ENCODE peak calls at places on chromosome 20, in five cellular contexts. Z is GM23338, Q is MG63, T is left lung, H is IMR-90. A is an unnamed sample.
A peak's percentile ranks its signal among the peaks of the same experiment; 100 is the strongest.

GRCh38 chr20:35598899-35599775 is 16.5 kb upstream of the SPAG4 start:
- DNase-seq in Z (no peak), T (peak; percentile 56), Q (no peak), H (no peak), A (no peak)

GRCh38 chr20:43193443-43193842 is 3.7 kb upstream of the PTPRT start:
- DNase-seq in Z (no peak), H (no peak), Q (no peak), T (no peak), A (no peak)

GRCh38 chr20:15703171-15703911 is 869.9 kb downstream of the KIF16B start:
- DNase-seq in Z (no peak), Q (peak; percentile 40), H (peak; percentile 87), T (no peak), A (peak; percentile 89)

GRCh38 chr20:10536531-10536930 is 101.4 kb downstream of the SLX4IP start:
- DNase-seq in T (no peak), H (peak; percentile 68), Q (no peak), Z (peak; percentile 77), A (no peak)

GRCh38 chr20:9977629-9978028 is 57.2 kb upstream of the ANKEF1 start:
- DNase-seq in Z (no peak), T (no peak), Q (no peak), H (no peak), A (no peak)

GRCh38 chr20:54025166-54025835 is 45.1 kb downstream of the BCAS1 start:
- DNase-seq in Z (peak; percentile 11), Q (peak; percentile 28), H (no peak), T (no peak), A (no peak)

GRCh38 chr20:13099676-13100075 is 90.9 kb downstream of the SPTLC3 start:
- DNase-seq in H (peak; percentile 1), Q (no peak), T (no peak), Z (no peak), A (no peak)

GRCh38 chr20:11091496-11091895 is 417.7 kb upstream of the JAG1 start:
- DNase-seq in Z (no peak), T (no peak), H (no peak), Q (no peak), A (no peak)

GRCh38 chr20:56373942-56374341 is 15.2 kb downstream of the FAM210B start:
- DNase-seq in H (peak; percentile 98), Z (no peak), Q (peak; percentile 25), T (no peak), A (peak; percentile 91)

GRCh38 chr20:60410865-60411264 is 452.6 kb downstream of the CDH26 start:
- DNase-seq in Z (no peak), H (no peak), T (no peak), Q (no peak), A (no peak)

GRCh38 chr20:38136421-38137245 is 28.4 kb downstream of the TGM2 start:
- DNase-seq in Z (no peak), H (no peak), T (peak; percentile 25), Q (no peak), A (no peak)

GRCh38 chr20:1491281-1491840 is at the start of gene SIRPB2:
- DNase-seq in Z (no peak), T (peak; percentile 73), H (no peak), Q (no peak), A (no peak)

GRCh38 chr20:39851459-39851858 is 837.6 kb downstream of the MAFB start:
- DNase-seq in H (peak; percentile 85), Z (no peak), Q (peak; percentile 18), T (no peak), A (peak; percentile 22)

GRCh38 chr20:57093766-57094165 is 172.7 kb downstream of the BMP7 start:
- DNase-seq in T (no peak), H (no peak), Q (no peak), Z (no peak), A (no peak)

GRCh38 chr20:47720636-47721427 is 64.4 kb downstream of the SULF2 start:
- DNase-seq in T (no peak), Z (no peak), H (peak; percentile 12), Q (peak; percentile 65), A (no peak)

GRCh38 chr20:33568378-33569289 is 78.7 kb downstream of the CBFA2T2 start:
- DNase-seq in H (no peak), Z (peak; percentile 97), T (no peak), Q (no peak), A (no peak)

GRCh38 chr20:34388000-34388399 is 24.9 kb downstream of the ITCH start:
- DNase-seq in T (no peak), Q (no peak), Z (no peak), H (no peak), A (no peak)

GRCh38 chr20:57223648-57224489 is 42.6 kb downstream of the BMP7 start:
- DNase-seq in T (no peak), Z (no peak), H (no peak), Q (peak; percentile 96), A (no peak)

GRCh38 chr20:56465997-56466396 is 2.4 kb upstream of the RTF2 start:
- DNase-seq in T (no peak), H (no peak), Z (no peak), Q (no peak), A (no peak)

GRCh38 chr20:56710577-56711465 is 81.7 kb downstream of the TFAP2C start:
- DNase-seq in T (peak; percentile 52), Z (peak; percentile 37), Q (peak; percentile 66), H (peak; percentile 13), A (peak; percentile 14)

GRCh38 chr20:56348306-56348695 is 10.5 kb upstream of the FAM210B start:
- DNase-seq in Q (no peak), H (no peak), Z (no peak), T (no peak), A (no peak)

GRCh38 chr20:1826046-1826445 is 69.2 kb upstream of the SIRPA start:
- DNase-seq in H (no peak), Q (no peak), T (no peak), Z (no peak), A (no peak)

GRCh38 chr20:34834459-34834893 is 9.0 kb upstream of the NCOA6 start:
- DNase-seq in T (no peak), Q (no peak), Z (peak; percentile 53), H (peak; percentile 45), A (no peak)

GRCh38 chr20:25032478-25033183 is 25.3 kb downstream of the ACSS1 start:
- DNase-seq in H (no peak), T (no peak), Z (peak; percentile 35), Q (no peak), A (no peak)

GRCh38 chr20:9427977-9428607 is 86.3 kb upstream of the LAMP5 start:
- DNase-seq in T (no peak), Z (no peak), Q (no peak), H (no peak), A (no peak)

GRCh38 chr20:19519461-19519860 is 238.6 kb upstream of the RIN2 start:
- DNase-seq in H (no peak), Z (no peak), T (no peak), Q (no peak), A (no peak)

GRCh38 chr20:53917145-53918009 is 153.0 kb downstream of the BCAS1 start:
- DNase-seq in Z (no peak), T (peak; percentile 69), Q (peak; percentile 51), H (no peak), A (peak; percentile 63)

GRCh38 chr20:37989601-37990001 is 43.7 kb downstream of the TTI1 start:
- DNase-seq in H (no peak), Q (no peak), T (peak; percentile 57), Z (no peak), A (no peak)

GRCh38 chr20:50130995-50131394 is 18.0 kb upstream of the UBE2V1 start:
- DNase-seq in H (peak; percentile 53), Q (no peak), T (no peak), Z (no peak), A (no peak)

GRCh38 chr20:50127587-50128519 is 14.9 kb upstream of the UBE2V1 start:
- DNase-seq in Q (no peak), T (no peak), H (no peak), Z (no peak), A (no peak)

GRCh38 chr20:50128520-50128905 is 15.6 kb upstream of the UBE2V1 start:
- DNase-seq in H (no peak), Z (no peak), Q (no peak), T (no peak), A (no peak)

GRCh38 chr20:50130346-50130703 is 17.4 kb upstream of the UBE2V1 start:
- DNase-seq in T (no peak), Z (no peak), H (peak; percentile 33), Q (no peak), A (no peak)

GRCh38 chr20:50129662-50130345 is 16.9 kb upstream of the UBE2V1 start:
- DNase-seq in H (peak; percentile 27), T (no peak), Z (no peak), Q (peak; percentile 45), A (no peak)
- H3K4me3 ChIP-seq in H (no peak overlapping the region), T (no peak overlapping the region), Z (no peak overlapping the region), Q (no peak overlapping the region), A (no peak overlapping the region)

DNA sequence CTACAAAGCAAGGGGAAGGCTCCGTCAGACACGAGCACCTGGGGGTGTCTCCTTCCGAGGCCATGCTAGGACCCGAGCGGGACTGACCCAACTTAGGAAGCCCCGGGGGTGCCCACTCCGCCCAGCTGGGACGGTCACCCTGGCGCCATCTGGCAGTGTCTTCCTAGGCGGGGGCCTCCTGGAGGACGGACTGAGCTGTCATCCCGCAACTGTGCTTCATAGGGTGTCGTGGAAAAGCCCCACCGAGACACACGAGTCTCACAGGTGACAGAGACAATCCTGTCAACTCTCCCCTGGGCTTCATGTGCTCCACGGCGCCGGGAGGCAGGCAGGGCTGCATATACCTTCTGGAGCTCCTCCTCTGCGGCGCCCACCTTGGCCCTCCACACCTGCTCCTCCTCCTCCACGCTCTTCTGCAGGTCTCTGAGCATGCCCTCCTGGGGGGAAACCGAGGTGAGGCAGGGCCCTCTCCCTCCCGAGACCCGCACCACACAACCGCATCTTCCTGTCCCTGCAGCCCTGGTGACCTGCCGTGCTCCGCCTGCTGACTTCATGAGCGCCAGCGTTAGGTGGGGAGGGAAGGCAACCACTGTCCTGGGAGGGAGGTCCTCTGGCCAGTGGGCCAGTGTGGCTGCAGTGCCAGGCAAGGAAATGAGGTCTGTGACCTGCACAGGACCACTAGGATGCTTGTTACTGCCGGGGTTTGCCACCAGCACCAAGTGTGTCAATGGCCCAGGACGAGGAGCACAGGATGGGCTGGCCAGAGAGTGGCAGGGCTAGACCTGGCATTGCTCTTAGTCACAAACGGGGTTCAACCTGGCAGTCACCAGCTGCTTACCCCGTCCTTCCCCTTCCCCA is 50.7 kb downstream of the DSTN start:
- DNase-seq in Q (no peak), T (peak; percentile 28), Z (no peak), H (no peak), A (no peak)
- H3K36me3 ChIP-seq in Q (peaks cover 16% of the 10 kb centered on the region), T (no peaks in the 10 kb centered on the region), Z (peaks cover 8% of the 10 kb centered on the region), H (peaks cover 96% of the 10 kb centered on the region), A (peaks cover 94% of the 10 kb centered on the region)

DNA sequence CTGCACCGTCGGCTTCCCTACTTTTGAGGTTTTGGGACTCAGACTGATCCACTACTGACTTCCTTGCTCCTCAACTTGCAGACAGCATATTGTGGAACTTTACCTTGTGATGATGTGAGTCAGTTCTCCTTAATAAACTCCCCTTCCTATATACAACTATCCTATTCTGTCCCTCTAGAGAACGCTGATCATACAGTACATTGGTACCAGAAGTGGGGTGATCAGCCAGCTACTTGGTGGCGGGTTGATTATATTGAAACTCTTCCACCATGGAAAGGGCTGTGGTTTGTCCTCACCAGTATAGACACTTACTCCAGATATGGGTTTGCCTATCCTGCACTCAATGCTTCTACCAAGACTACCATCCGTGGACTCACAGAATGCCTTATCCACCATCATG is 7.6 kb upstream of the TAF4 start:
- DNase-seq in Z (no peak), T (no peak), H (no peak), Q (no peak), A (no peak)
- H3K4me3 ChIP-seq in Z (no peak overlapping the region), T (no peak overlapping the region), H (no peak overlapping the region), Q (no peak overlapping the region), A (no peak overlapping the region)

DNA sequence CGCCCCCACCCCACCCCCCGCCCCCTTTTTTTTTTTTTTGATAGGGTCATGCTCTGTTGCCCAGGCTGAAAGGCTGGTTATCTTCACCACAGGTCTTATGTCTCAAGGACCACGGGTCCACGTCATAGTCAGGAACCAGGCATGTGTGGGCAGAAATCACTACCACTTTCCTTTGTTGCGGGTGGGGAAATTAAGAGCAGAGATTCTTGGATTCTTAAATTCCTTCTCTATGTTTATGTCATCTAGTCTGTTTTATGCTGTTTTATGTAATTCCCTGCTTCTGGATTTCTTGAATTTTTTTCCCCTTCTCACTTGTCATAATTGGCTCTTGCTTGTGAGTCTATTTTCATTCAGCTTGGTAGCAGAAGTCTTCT is 25.8 kb upstream of the PLCG1 start:
- DNase-seq in Q (no peak), Z (no peak), H (no peak), T (no peak), A (no peak)
- H3K36me3 ChIP-seq in Q (peaks cover 71% of the 10 kb centered on the region), Z (peaks cover 41% of the 10 kb centered on the region), H (peaks cover 54% of the 10 kb centered on the region), T (peaks cover 6% of the 10 kb centered on the region), A (peaks cover 81% of the 10 kb centered on the region)

A was measured in brain microvascular endothelial cell.